ENCODE peak calls at places on chromosomes 2 and 18, in eight cellular contexts. C is IMR-90, X is bronchial epithelial cell, G is uterus, Y is ascending aorta, E is cardiac fibroblast, Z is choroid plexus epithelial cell, T is upper lobe of right lung. K is an unnamed sample.

GRCh38 chr2:146489386-146489785 is 1355.4 kb upstream of the ACVR2A start:
- DNase-seq in E (peak), Y (no peak), G (no peak), T (no peak), X (peak), C (no peak), Z (peak), K (no peak)

GRCh38 chr2:200380139-200380561 is 73.7 kb downstream of the SPATS2L start:
- DNase-seq in T (no peak), G (no peak), E (no peak), X (peak), C (peak), Y (no peak), Z (no peak), K (peak)

GRCh38 chr18:27750014-27750413 is 426.9 kb downstream of the CDH2 start:
- DNase-seq in T (no peak), C (peak), G (no peak), E (peak), Y (no peak), Z (peak), X (peak), K (peak)

GRCh38 chr18:62883937-62884735 is 168.8 kb downstream of the PHLPP1 start:
- DNase-seq in Z (no peak), G (no peak), Y (no peak), C (no peak), X (no peak), E (no peak), T (no peak), K (no peak)

GRCh38 chr2:39837856-39838453 is 58.9 kb upstream of the THUMPD2 start:
- DNase-seq in T (no peak), C (peak), Z (peak), E (peak), G (no peak), X (peak), Y (no peak), K (peak)

GRCh38 chr2:168602846-168603406 is 146.9 kb downstream of the CERS6 start:
- DNase-seq in T (no peak), Y (no peak), Z (no peak), G (no peak), C (no peak), X (no peak), E (no peak), K (no peak)

GRCh38 chr18:1147616-1148184 is 243.0 kb downstream of the ADCYAP1 start:
- DNase-seq in X (no peak), G (no peak), C (no peak), T (no peak), E (no peak), Y (no peak), Z (no peak), K (no peak)

GRCh38 chr2:195575879-195576391 is 81.1 kb upstream of the SLC39A10 start:
- DNase-seq in C (peak), E (peak), X (peak), Z (peak), G (no peak), Y (no peak), T (no peak), K (peak)

GRCh38 chr2:88545118-88545517 is 82.1 kb downstream of the EIF2AK3 start:
- DNase-seq in G (no peak), Y (no peak), X (peak), E (peak), C (peak), Z (peak), T (no peak), K (no peak)

GRCh38 chr2:30761226-30761625 is 46.0 kb downstream of the CAPN13 start:
- DNase-seq in E (no peak), G (no peak), C (no peak), X (no peak), Z (no peak), Y (peak), T (no peak), K (no peak)

GRCh38 chr2:234969329-234970157 is 17.7 kb downstream of the SH3BP4 start:
- DNase-seq in T (no peak), Z (no peak), G (no peak), C (no peak), E (no peak), Y (no peak), X (no peak), K (no peak)
- H3K4me3 ChIP-seq in T (no peak), Z (no peak), G (no peak), C (no peak), E (no peak), Y (no peak), X (no peak), K (no peak)

GRCh38 chr2:124915567-124915966 is 890.5 kb downstream of the CNTNAP5 start:
- DNase-seq in E (no peak), G (no peak), Y (no peak), C (no peak), X (no peak), T (no peak), Z (no peak), K (no peak)
- TF ChIP-seq CTCF in E (no peak), G (no peak), Y (no peak), C (no peak), X (no peak), T (no peak), Z (no peak), K (no peak)

GRCh38 chr2:173590278-173590811 is 235.7 kb downstream of the CDCA7 start:
- DNase-seq in Z (peak), C (peak), G (no peak), Y (no peak), X (peak), T (peak), E (peak), K (peak)

GRCh38 chr2:173584676-173585453 is 230.2 kb downstream of the CDCA7 start:
- DNase-seq in Y (no peak), X (peak), C (no peak), T (no peak), E (no peak), G (no peak), Z (no peak), K (no peak)

GRCh38 chr2:173593109-173593508 is 238.4 kb downstream of the CDCA7 start:
- DNase-seq in T (no peak), Z (no peak), Y (no peak), X (no peak), G (no peak), C (no peak), E (no peak), K (no peak)

GRCh38 chr2:173589604-173590277 is 235.1 kb downstream of the CDCA7 start:
- DNase-seq in G (no peak), E (no peak), Y (no peak), Z (peak), X (peak), T (no peak), C (peak), K (no peak)

GRCh38 chr2:173588931-173589369 is 234.3 kb downstream of the CDCA7 start:
- DNase-seq in G (no peak), C (peak), T (no peak), E (peak), Z (no peak), X (peak), Y (no peak), K (no peak)
- H3K4me3 ChIP-seq in G (no peak), C (no peak), T (no peak), E (no peak), Z (no peak), X (no peak), Y (no peak), K (no peak)

GRCh38 chr2:219726916-219727315 is 99.5 kb downstream of the SLC4A3 start:
- DNase-seq in Z (no peak), T (no peak), Y (no peak), G (no peak), E (no peak), X (no peak), C (no peak), K (no peak)
- TF ChIP-seq CTCF in Z (no peak), T (no peak), Y (no peak), G (no peak), E (no peak), X (no peak), C (no peak), K (peak)

K was measured in astrocyte of the spinal cord.